ENCODE peak calls at places on chromosomes 7 and 10, in nine cellular contexts. One of them, this sample, is unnamed.

GRCh38 chr7:44159824-44160630 is 18.9 kb upstream of the MYL7 start:
- DNase-seq in stomach: no peak
- DNase-seq in uterus: no peak
- DNase-seq in foreskin fibroblast: no peak
- DNase-seq in fibroblast of pulmonary artery: no peak
- DNase-seq in endodermal cell: peak
- DNase-seq in PC-3: no peak
- DNase-seq in astrocyte: no peak
- DNase-seq in cardiac fibroblast: no peak
- DNase-seq in this sample: no peak

GRCh38 chr7:84508569-84508968 is 314.0 kb upstream of the SEMA3A start:
- DNase-seq in stomach: no peak
- DNase-seq in endodermal cell: no peak
- DNase-seq in astrocyte: no peak
- DNase-seq in uterus: no peak
- DNase-seq in cardiac fibroblast: peak
- DNase-seq in PC-3: no peak
- DNase-seq in fibroblast of pulmonary artery: no peak
- DNase-seq in foreskin fibroblast: no peak
- DNase-seq in this sample: peak

GRCh38 chr7:127803626-127804025 is 151.6 kb downstream of the SND1 start:
- DNase-seq in PC-3: peak
- DNase-seq in cardiac fibroblast: no peak
- DNase-seq in astrocyte: peak
- DNase-seq in fibroblast of pulmonary artery: peak
- DNase-seq in endodermal cell: no peak
- DNase-seq in stomach: no peak
- DNase-seq in foreskin fibroblast: no peak
- DNase-seq in uterus: no peak
- DNase-seq in this sample: peak

GRCh38 chr7:150895809-150896208 is 43.5 kb downstream of the AOC1 start:
- DNase-seq in stomach: no peak
- DNase-seq in PC-3: no peak
- DNase-seq in foreskin fibroblast: no peak
- DNase-seq in uterus: no peak
- DNase-seq in endodermal cell: no peak
- DNase-seq in cardiac fibroblast: no peak
- DNase-seq in astrocyte: no peak
- DNase-seq in fibroblast of pulmonary artery: no peak
- DNase-seq in this sample: no peak

GRCh38 chr7:120714945-120715344 is 143.0 kb downstream of the TSPAN12 start:
- DNase-seq in PC-3: peak
- DNase-seq in fibroblast of pulmonary artery: peak
- DNase-seq in foreskin fibroblast: peak
- DNase-seq in stomach: no peak
- DNase-seq in uterus: no peak
- DNase-seq in endodermal cell: no peak
- DNase-seq in astrocyte: peak
- DNase-seq in cardiac fibroblast: peak
- DNase-seq in this sample: peak

GRCh38 chr7:17706734-17707133 is 233.6 kb downstream of the SNX13 start:
- DNase-seq in foreskin fibroblast: peak
- DNase-seq in PC-3: peak
- DNase-seq in fibroblast of pulmonary artery: peak
- DNase-seq in endodermal cell: peak
- DNase-seq in cardiac fibroblast: peak
- DNase-seq in stomach: peak
- DNase-seq in astrocyte: peak
- DNase-seq in uterus: peak
- DNase-seq in this sample: peak

GRCh38 chr10:34206602-34207268 is 608.4 kb downstream of the PARD3 start:
- DNase-seq in fibroblast of pulmonary artery: no peak
- DNase-seq in endodermal cell: no peak
- DNase-seq in stomach: no peak
- DNase-seq in cardiac fibroblast: no peak
- DNase-seq in foreskin fibroblast: no peak
- DNase-seq in astrocyte: no peak
- DNase-seq in uterus: no peak
- DNase-seq in PC-3: no peak
- DNase-seq in this sample: no peak

GRCh38 chr7:92939793-92940360 is 103.5 kb upstream of the CDK6 start:
- DNase-seq in cardiac fibroblast: no peak
- DNase-seq in stomach: no peak
- DNase-seq in endodermal cell: no peak
- DNase-seq in fibroblast of pulmonary artery: no peak
- DNase-seq in foreskin fibroblast: no peak
- DNase-seq in PC-3: no peak
- DNase-seq in uterus: no peak
- DNase-seq in astrocyte: no peak
- DNase-seq in this sample: no peak

GRCh38 chr10:49138361-49138891 is 4.6 kb upstream of the FAM170B start:
- DNase-seq in cardiac fibroblast: peak
- DNase-seq in foreskin fibroblast: peak
- DNase-seq in stomach: no peak
- DNase-seq in astrocyte: peak
- DNase-seq in PC-3: no peak
- DNase-seq in uterus: peak
- DNase-seq in endodermal cell: no peak
- DNase-seq in fibroblast of pulmonary artery: no peak
- DNase-seq in this sample: peak

GRCh38 chr7:33055147-33055546 is 7.4 kb downstream of the NT5C3A start:
- DNase-seq in fibroblast of pulmonary artery: no peak
- DNase-seq in uterus: no peak
- DNase-seq in foreskin fibroblast: no peak
- DNase-seq in cardiac fibroblast: no peak
- DNase-seq in stomach: no peak
- DNase-seq in PC-3: no peak
- DNase-seq in astrocyte: no peak
- DNase-seq in endodermal cell: no peak
- DNase-seq in this sample: no peak

GRCh38 chr7:332646-333398 is 42.9 kb downstream of the FOXL3 start:
- DNase-seq in endodermal cell: peak
- DNase-seq in foreskin fibroblast: peak
- DNase-seq in PC-3: peak
- DNase-seq in uterus: peak
- DNase-seq in cardiac fibroblast: peak
- DNase-seq in fibroblast of pulmonary artery: peak
- DNase-seq in stomach: peak
- DNase-seq in astrocyte: no peak
- DNase-seq in this sample: peak

GRCh38 chr7:6559896-6560295 is 8.6 kb upstream of the GRID2IP start:
- DNase-seq in cardiac fibroblast: no peak
- DNase-seq in PC-3: no peak
- DNase-seq in stomach: no peak
- DNase-seq in fibroblast of pulmonary artery: no peak
- DNase-seq in endodermal cell: no peak
- DNase-seq in astrocyte: no peak
- DNase-seq in uterus: no peak
- DNase-seq in foreskin fibroblast: no peak
- DNase-seq in this sample: no peak

GRCh38 chr10:99984201-99984600 is 25.5 kb downstream of the DNMBP start:
- DNase-seq in foreskin fibroblast: peak
- DNase-seq in cardiac fibroblast: no peak
- DNase-seq in endodermal cell: no peak
- DNase-seq in stomach: no peak
- DNase-seq in astrocyte: peak
- DNase-seq in fibroblast of pulmonary artery: no peak
- DNase-seq in uterus: no peak
- DNase-seq in PC-3: peak
- DNase-seq in this sample: peak

GRCh38 chr7:146655928-146656797 is 539.6 kb downstream of the CNTNAP2 start:
- DNase-seq in astrocyte: no peak
- DNase-seq in cardiac fibroblast: no peak
- DNase-seq in stomach: no peak
- DNase-seq in endodermal cell: no peak
- DNase-seq in foreskin fibroblast: no peak
- DNase-seq in uterus: no peak
- DNase-seq in PC-3: peak
- DNase-seq in fibroblast of pulmonary artery: no peak
- DNase-seq in this sample: no peak

GRCh38 chr10:46520381-46520780 is 36.1 kb downstream of the GPRIN2 start:
- DNase-seq in stomach: peak
- DNase-seq in PC-3: no peak
- DNase-seq in fibroblast of pulmonary artery: no peak
- DNase-seq in cardiac fibroblast: no peak
- DNase-seq in uterus: no peak
- DNase-seq in astrocyte: no peak
- DNase-seq in foreskin fibroblast: no peak
- DNase-seq in endodermal cell: no peak
- DNase-seq in this sample: no peak

GRCh38 chr7:80721880-80722595 is 83.6 kb downstream of the CD36 start:
- DNase-seq in cardiac fibroblast: peak
- DNase-seq in uterus: no peak
- DNase-seq in PC-3: peak
- DNase-seq in fibroblast of pulmonary artery: peak
- DNase-seq in endodermal cell: peak
- DNase-seq in foreskin fibroblast: peak
- DNase-seq in stomach: no peak
- DNase-seq in astrocyte: peak
- DNase-seq in this sample: peak

GRCh38 chr10:113283189-113283588 is 269.7 kb upstream of the HABP2 start:
- DNase-seq in endodermal cell: peak
- DNase-seq in PC-3: no peak
- DNase-seq in astrocyte: no peak
- DNase-seq in uterus: no peak
- DNase-seq in foreskin fibroblast: no peak
- DNase-seq in stomach: no peak
- DNase-seq in cardiac fibroblast: no peak
- DNase-seq in fibroblast of pulmonary artery: no peak
- DNase-seq in this sample: no peak

GRCh38 chr10:122170802-122171201 is 100.3 kb upstream of the BTBD16 start:
- DNase-seq in PC-3: no peak
- DNase-seq in endodermal cell: peak
- DNase-seq in fibroblast of pulmonary artery: no peak
- DNase-seq in cardiac fibroblast: no peak
- DNase-seq in uterus: no peak
- DNase-seq in stomach: no peak
- DNase-seq in foreskin fibroblast: no peak
- DNase-seq in astrocyte: no peak
- DNase-seq in this sample: no peak

GRCh38 chr10:126387041-126387908 is 1.0 kb downstream of the ADAM12 start:
- DNase-seq in uterus: peak
- DNase-seq in endodermal cell: peak
- DNase-seq in fibroblast of pulmonary artery: peak
- DNase-seq in foreskin fibroblast: peak
- DNase-seq in stomach: peak
- DNase-seq in astrocyte: peak
- DNase-seq in PC-3: peak
- DNase-seq in cardiac fibroblast: peak
- DNase-seq in this sample: peak
- H3K4me3 ChIP-seq in uterus: peak
- H3K4me3 ChIP-seq in endodermal cell: peak
- H3K4me3 ChIP-seq in fibroblast of pulmonary artery: peak
- H3K4me3 ChIP-seq in foreskin fibroblast: peak
- H3K4me3 ChIP-seq in stomach: peak
- H3K4me3 ChIP-seq in astrocyte: peak
- H3K4me3 ChIP-seq in PC-3: peak
- H3K4me3 ChIP-seq in cardiac fibroblast: peak
- H3K4me3 ChIP-seq in this sample: peak

GRCh38 chr7:15389073-15389472 is 172.7 kb downstream of the AGMO start:
- DNase-seq in stomach: no peak
- DNase-seq in cardiac fibroblast: no peak
- DNase-seq in foreskin fibroblast: no peak
- DNase-seq in PC-3: no peak
- DNase-seq in astrocyte: no peak
- DNase-seq in endodermal cell: no peak
- DNase-seq in uterus: no peak
- DNase-seq in fibroblast of pulmonary artery: no peak
- DNase-seq in this sample: no peak
- TF ChIP-seq CTCF in stomach: no peak
- TF ChIP-seq CTCF in cardiac fibroblast: no peak
- TF ChIP-seq CTCF in foreskin fibroblast: peak
- TF ChIP-seq CTCF in PC-3: peak
- TF ChIP-seq CTCF in astrocyte: no peak
- TF ChIP-seq CTCF in endodermal cell: peak
- TF ChIP-seq CTCF in uterus: no peak
- TF ChIP-seq CTCF in fibroblast of pulmonary artery: peak
- TF ChIP-seq CTCF in this sample: peak

DNA sequence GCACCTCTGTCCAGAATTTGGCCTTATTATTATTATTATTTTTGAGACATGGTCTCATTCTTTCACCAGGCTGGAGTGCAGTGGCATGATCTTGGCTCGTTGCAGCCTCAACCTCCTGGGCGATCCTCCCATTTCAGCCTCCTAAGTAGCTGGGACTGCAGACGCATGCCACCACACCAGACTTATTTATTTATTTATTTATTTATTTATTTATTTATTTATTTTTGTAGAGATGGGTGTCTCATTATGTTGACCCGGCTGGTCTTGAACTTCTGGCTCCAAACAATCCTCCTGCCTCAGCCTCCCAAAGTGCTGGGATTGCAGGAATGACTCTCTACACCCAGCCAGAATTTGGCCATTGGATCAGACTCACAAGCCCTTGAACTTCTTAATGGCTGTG is 6.4 kb downstream of the BLNK start:
- DNase-seq in astrocyte: no peak
- DNase-seq in stomach: no peak
- DNase-seq in PC-3: no peak
- DNase-seq in uterus: no peak
- DNase-seq in endodermal cell: no peak
- DNase-seq in cardiac fibroblast: no peak
- DNase-seq in foreskin fibroblast: no peak
- DNase-seq in fibroblast of pulmonary artery: no peak
- DNase-seq in this sample: no peak
- H3K4me3 ChIP-seq in astrocyte: no peak
- H3K4me3 ChIP-seq in stomach: no peak
- H3K4me3 ChIP-seq in PC-3: no peak
- H3K4me3 ChIP-seq in uterus: no peak
- H3K4me3 ChIP-seq in endodermal cell: no peak
- H3K4me3 ChIP-seq in cardiac fibroblast: no peak
- H3K4me3 ChIP-seq in foreskin fibroblast: no peak
- H3K4me3 ChIP-seq in fibroblast of pulmonary artery: no peak
- H3K4me3 ChIP-seq in this sample: no peak

GRCh38 chr10:65358565-65358964 is 1567.3 kb upstream of the LRRTM3 start:
- DNase-seq in uterus: no peak
- DNase-seq in astrocyte: no peak
- DNase-seq in PC-3: peak
- DNase-seq in stomach: no peak
- DNase-seq in endodermal cell: peak
- DNase-seq in cardiac fibroblast: peak
- DNase-seq in fibroblast of pulmonary artery: peak
- DNase-seq in foreskin fibroblast: no peak
- DNase-seq in this sample: no peak
- TF ChIP-seq CTCF in uterus: no peak
- TF ChIP-seq CTCF in astrocyte: peak
- TF ChIP-seq CTCF in PC-3: peak
- TF ChIP-seq CTCF in stomach: no peak
- TF ChIP-seq CTCF in endodermal cell: peak
- TF ChIP-seq CTCF in cardiac fibroblast: peak
- TF ChIP-seq CTCF in fibroblast of pulmonary artery: peak
- TF ChIP-seq CTCF in foreskin fibroblast: peak
- TF ChIP-seq CTCF in this sample: no peak

This sample was measured in fibroblast of the aortic adventitia.